ENCODE peak calls at places on chromosome 7, in six cellular contexts. R is H9, T is trophoblast cell, W is neuronal stem cell, G is mesenchymal stem cell, N is H1. Y is an unnamed sample.
A peak's percentile ranks its signal among the peaks of the same experiment; 100 is the strongest.

GRCh38 chr7:111532625-111533024 is 29.7 kb downstream of the IMMP2L start:
- DNase-seq in R (no peak), T (no peak), W (no peak), G (peak; percentile 8), N (no peak), Y (no peak)

GRCh38 chr7:27704407-27705199 is 35.4 kb upstream of the TAX1BP1 start:
- DNase-seq in R (no peak), T (no peak), W (no peak), G (no peak), N (no peak), Y (no peak)

GRCh38 chr7:2482725-2483451 is 6.7 kb upstream of the GRIFIN start:
- DNase-seq in R (no peak), T (no peak), W (no peak), G (no peak), N (no peak), Y (no peak)

GRCh38 chr7:99201027-99201426 is 6.9 kb downstream of the KPNA7 start:
- DNase-seq in R (no peak), T (peak; percentile 89), W (no peak), G (peak; percentile 77), N (no peak), Y (peak; percentile 93)

GRCh38 chr7:46071076-46071475 is 150.0 kb upstream of the IGFBP3 start:
- DNase-seq in R (no peak), T (no peak), W (no peak), G (no peak), N (no peak), Y (no peak)

GRCh38 chr7:38524786-38525185 is 106.4 kb downstream of the AMPH start:
- DNase-seq in R (no peak), T (no peak), W (no peak), G (no peak), N (no peak), Y (peak; percentile 44)

GRCh38 chr7:99380823-99381663 is 6.5 kb downstream of the ARPC1B start:
- DNase-seq in R (no peak), T (peak; percentile 53), W (no peak), G (no peak), N (no peak), Y (no peak)

GRCh38 chr7:147578196-147578595 is 1012.4 kb upstream of the C7orf33 start:
- DNase-seq in R (no peak), T (no peak), W (no peak), G (no peak), N (no peak), Y (no peak)

GRCh38 chr7:7157887-7158271 is 24.5 kb upstream of the C1GALT1 start:
- DNase-seq in R (no peak), T (no peak), W (no peak), G (no peak), N (no peak), Y (peak; percentile 53)

GRCh38 chr7:124764847-124765400 is 668 bp downstream of the GPR37 start:
- DNase-seq in R (peak; percentile 49), T (peak; percentile 75), W (peak; percentile 2), G (no peak), N (peak; percentile 75), Y (peak; percentile 5)

GRCh38 chr7:4249241-4249640 is 432.9 kb upstream of the FOXK1 start:
- DNase-seq in R (no peak), T (no peak), W (no peak), G (no peak), N (no peak), Y (no peak)

DNA sequence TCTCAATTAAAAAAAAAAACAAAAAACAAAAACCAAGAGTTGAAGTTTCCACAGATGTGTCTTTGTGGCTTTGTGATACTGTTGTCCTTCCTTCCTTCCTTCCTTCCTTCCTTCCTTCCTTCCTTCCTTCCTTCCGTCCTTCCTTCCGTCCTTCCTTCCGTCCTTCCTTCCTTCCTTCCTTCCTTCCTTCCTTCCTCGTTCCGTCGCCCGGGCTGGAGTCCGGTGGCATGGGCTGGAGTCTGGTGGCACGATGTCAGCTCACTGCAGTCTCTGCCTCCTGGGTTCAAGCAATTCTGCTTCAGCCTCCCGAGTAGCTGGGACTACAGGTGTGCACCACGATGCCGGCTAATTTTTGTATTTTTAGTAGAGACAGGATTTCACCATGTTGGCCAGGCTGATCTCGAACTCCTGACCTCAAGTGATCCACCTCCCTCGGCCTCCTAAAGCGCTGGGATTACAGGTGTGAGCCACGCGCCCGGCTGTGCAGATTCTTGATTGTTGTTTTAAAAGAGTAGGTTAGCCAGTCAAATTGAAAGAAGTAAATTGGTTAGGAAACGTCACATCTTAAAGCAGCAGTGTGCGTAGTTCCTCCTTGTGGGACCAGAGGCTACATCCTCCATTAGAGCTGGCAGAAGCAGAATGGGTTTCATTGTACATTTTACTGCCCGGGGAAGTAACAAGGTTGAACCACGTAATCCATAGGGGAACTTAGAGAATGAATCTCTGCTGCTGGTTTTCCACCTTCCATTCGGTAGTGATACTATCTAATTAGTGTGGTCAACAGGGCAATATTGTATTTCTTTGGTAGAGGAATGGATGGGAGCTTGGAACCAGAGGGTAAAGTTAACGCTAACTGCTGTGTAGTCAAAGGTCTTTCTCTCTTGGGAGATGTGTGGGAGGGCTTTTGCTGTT is 20.6 kb downstream of the DNAJB6 start:
- DNase-seq in R (no peak), T (no peak), W (no peak), G (no peak), N (no peak), Y (no peak)
- H3K14ac ChIP-seq in R (no peak overlapping the region), T (no peak overlapping the region), W (no peak overlapping the region), G (no peak overlapping the region), N (no peak overlapping the region), Y (no peak overlapping the region)

GRCh38 chr7:157996359-157997079 is 591.1 kb downstream of the PTPRN2 start:
- DNase-seq in R (no peak), T (no peak), W (no peak), G (no peak), N (no peak), Y (no peak)

GRCh38 chr7:157992511-157993160 is 595.0 kb downstream of the PTPRN2 start:
- DNase-seq in R (no peak), T (no peak), W (no peak), G (no peak), N (no peak), Y (no peak)

GRCh38 chr7:157995815-157996214 is 591.8 kb downstream of the PTPRN2 start:
- DNase-seq in R (no peak), T (no peak), W (no peak), G (no peak), N (no peak), Y (no peak)

GRCh38 chr7:157993406-157994105 is 594.1 kb downstream of the PTPRN2 start:
- DNase-seq in R (no peak), T (no peak), W (no peak), G (no peak), N (no peak), Y (no peak)

DNA sequence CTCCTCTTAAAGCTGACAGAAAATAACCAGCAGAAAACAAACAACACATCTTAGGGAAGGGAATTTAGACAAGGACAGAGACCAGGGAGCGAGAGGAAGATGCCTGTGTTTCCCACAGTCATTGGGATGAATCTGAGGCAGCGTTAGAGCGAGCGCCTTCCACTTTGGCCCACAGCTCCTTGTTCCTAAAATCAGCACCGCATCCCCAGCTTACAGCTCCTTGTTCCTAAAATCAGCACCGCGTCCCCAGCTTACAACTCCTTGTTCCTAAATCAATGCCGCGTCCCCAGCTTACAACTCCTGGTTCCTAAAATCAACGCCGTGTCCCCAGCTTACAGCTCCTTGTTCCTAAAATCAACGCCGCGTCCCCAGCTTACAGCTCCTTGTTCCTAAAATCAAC is 593.3 kb downstream of the PTPRN2 start:
- DNase-seq in R (no peak), T (no peak), W (no peak), G (no peak), N (no peak), Y (no peak)
- H3K14ac ChIP-seq in R (no peak overlapping the region), T (no peak overlapping the region), W (no peak overlapping the region), G (no peak overlapping the region), N (no peak overlapping the region), Y (no peak overlapping the region)

GRCh38 chr7:127765150-127765549 is 113.2 kb downstream of the SND1 start:
- DNase-seq in R (no peak), T (no peak), W (no peak), G (no peak), N (no peak), Y (no peak)

GRCh38 chr7:127768241-127768640 is 116.2 kb downstream of the SND1 start:
- DNase-seq in R (no peak), T (no peak), W (no peak), G (no peak), N (no peak), Y (peak; percentile 34)

GRCh38 chr7:127769696-127770400 is 117.9 kb downstream of the SND1 start:
- DNase-seq in R (no peak), T (no peak), W (no peak), G (peak; percentile 52), N (no peak), Y (peak; percentile 58)

GRCh38 chr7:127769137-127769536 is 117.1 kb downstream of the SND1 start:
- DNase-seq in R (no peak), T (no peak), W (no peak), G (no peak), N (no peak), Y (no peak)

DNA sequence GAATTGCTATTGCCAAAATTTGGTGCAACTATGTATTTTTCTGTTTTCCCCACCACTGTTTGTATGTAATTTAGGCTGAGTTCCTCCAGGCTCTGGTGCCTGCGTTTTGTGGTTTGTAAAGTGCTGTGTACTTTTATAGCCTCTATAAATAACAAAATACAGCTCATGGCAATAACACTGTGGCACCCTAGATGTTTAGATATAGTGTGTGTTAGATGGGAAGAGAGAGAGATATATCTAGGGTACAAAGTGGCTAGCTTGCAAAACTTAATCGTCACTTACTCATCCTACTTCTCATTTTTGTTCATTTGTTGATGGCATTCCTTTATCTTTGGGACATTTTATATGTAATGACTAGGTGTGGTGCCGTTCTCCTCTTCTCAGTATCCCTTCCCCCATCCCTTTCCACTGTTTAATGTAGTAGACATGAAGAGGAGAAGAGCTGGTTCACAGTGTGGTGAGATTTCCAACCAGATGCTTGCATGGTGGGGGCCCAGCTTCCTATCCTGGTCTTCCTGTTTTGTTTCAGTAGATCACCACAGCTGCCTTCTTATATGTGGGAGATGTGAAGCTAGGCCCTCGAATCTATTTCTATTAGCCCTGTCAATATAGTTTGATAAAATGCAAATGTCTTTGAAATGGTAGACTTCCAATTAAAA is 115.0 kb downstream of the SND1 start:
- DNase-seq in R (no peak), T (no peak), W (no peak), G (peak; percentile 62), N (no peak), Y (no peak)
- H3K14ac ChIP-seq in R (no peak overlapping the region), T (no peak overlapping the region), W (no peak overlapping the region), G (no peak overlapping the region), N (no peak overlapping the region), Y (no peak overlapping the region)

DNA sequence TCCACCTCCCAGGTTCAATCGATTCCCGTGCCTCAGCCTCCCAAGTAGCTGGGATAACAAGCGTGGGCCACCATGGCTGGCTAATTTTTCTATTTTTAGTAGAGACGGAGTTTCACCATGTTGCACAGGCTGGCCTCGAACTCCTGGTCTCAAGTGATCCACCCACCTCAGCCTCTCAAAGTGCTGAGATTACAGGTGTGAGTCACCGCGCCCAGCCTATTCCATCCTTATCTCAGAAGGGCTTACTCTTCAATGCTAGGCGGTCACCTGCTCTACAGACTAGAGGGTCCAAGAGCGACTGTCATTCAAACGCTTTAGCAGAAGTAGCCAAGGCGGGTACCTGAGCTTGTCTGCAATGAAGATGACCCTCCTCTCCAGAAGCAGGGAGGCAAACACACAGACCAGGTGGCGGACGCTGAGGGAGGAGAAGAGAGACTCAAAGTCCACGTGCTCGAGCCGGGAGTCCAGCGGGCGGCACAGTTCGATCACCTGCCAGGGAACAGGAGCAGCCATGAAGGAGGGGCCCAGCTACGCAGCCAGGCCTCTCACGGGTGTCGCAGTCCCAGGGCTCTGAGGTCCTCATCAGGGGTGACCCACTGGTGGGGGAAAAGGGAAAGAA is 65.1 kb upstream of the MKRN1 start:
- DNase-seq in R (no peak), T (no peak), W (no peak), G (no peak), N (no peak), Y (no peak)
- H3K14ac ChIP-seq in R (no peak overlapping the region), T (no peak overlapping the region), W (no peak overlapping the region), G (no peak overlapping the region), N (no peak overlapping the region), Y (no peak overlapping the region)